ENCODE peak calls at places on chromosomes 1 and 21, in seven cellular contexts. One of them, this sample, is unnamed.

GRCh38 chr1:17276568-17276967 is 27.7 kb downstream of the PADI3 start:
- DNase-seq in HepG2: no peak
- DNase-seq in SK-N-SH: no peak
- DNase-seq in GM12892: no peak
- DNase-seq in GM12878: no peak
- DNase-seq in K562: no peak
- DNase-seq in H1: no peak
- DNase-seq in this sample: no peak

GRCh38 chr1:152448496-152448895 is 34.4 kb upstream of the CRNN start:
- DNase-seq in HepG2: no peak
- DNase-seq in SK-N-SH: no peak
- DNase-seq in GM12892: no peak
- DNase-seq in GM12878: no peak
- DNase-seq in K562: no peak
- DNase-seq in H1: no peak
- DNase-seq in this sample: no peak

GRCh38 chr1:5481889-5482288 is 510.3 kb downstream of the NPHP4 start:
- DNase-seq in HepG2: no peak
- DNase-seq in SK-N-SH: no peak
- DNase-seq in GM12892: no peak
- DNase-seq in GM12878: no peak
- DNase-seq in K562: peak
- DNase-seq in H1: peak
- DNase-seq in this sample: no peak

GRCh38 chr1:83717785-83718184 is 281.1 kb downstream of the TTLL7 start:
- DNase-seq in HepG2: no peak
- DNase-seq in SK-N-SH: no peak
- DNase-seq in GM12892: no peak
- DNase-seq in GM12878: no peak
- DNase-seq in K562: no peak
- DNase-seq in H1: no peak
- DNase-seq in this sample: no peak

GRCh38 chr21:29892379-29892778 is 47.4 kb downstream of the GRIK1 start:
- DNase-seq in HepG2: no peak
- DNase-seq in SK-N-SH: no peak
- DNase-seq in GM12892: no peak
- DNase-seq in GM12878: no peak
- DNase-seq in K562: no peak
- DNase-seq in H1: no peak
- DNase-seq in this sample: no peak

GRCh38 chr1:228101994-228102790 is 933 bp downstream of the C1orf35 start:
- DNase-seq in HepG2: no peak
- DNase-seq in SK-N-SH: peak
- DNase-seq in GM12892: peak
- DNase-seq in GM12878: no peak
- DNase-seq in K562: peak
- DNase-seq in H1: peak
- DNase-seq in this sample: peak

GRCh38 chr1:209353097-209353496 is 230.4 kb upstream of the CAMK1G start:
- DNase-seq in HepG2: no peak
- DNase-seq in SK-N-SH: no peak
- DNase-seq in GM12892: no peak
- DNase-seq in GM12878: no peak
- DNase-seq in K562: no peak
- DNase-seq in H1: no peak
- DNase-seq in this sample: no peak

GRCh38 chr1:206098242-206098919 is 18.8 kb downstream of the AVPR1B start:
- DNase-seq in HepG2: no peak
- DNase-seq in SK-N-SH: no peak
- DNase-seq in GM12892: no peak
- DNase-seq in GM12878: no peak
- DNase-seq in K562: no peak
- DNase-seq in H1: no peak
- DNase-seq in this sample: no peak

GRCh38 chr1:230109871-230110667 is 43.0 kb downstream of the GALNT2 start:
- DNase-seq in HepG2: peak
- DNase-seq in SK-N-SH: peak
- DNase-seq in GM12892: peak
- DNase-seq in GM12878: peak
- DNase-seq in K562: no peak
- DNase-seq in H1: no peak
- DNase-seq in this sample: peak

GRCh38 chr1:209176866-209177430 is 406.6 kb upstream of the CAMK1G start:
- DNase-seq in HepG2: no peak
- DNase-seq in SK-N-SH: no peak
- DNase-seq in GM12892: no peak
- DNase-seq in GM12878: no peak
- DNase-seq in K562: no peak
- DNase-seq in H1: no peak
- DNase-seq in this sample: no peak

GRCh38 chr1:151989131-151989868 is 4.4 kb downstream of the S100A10 start:
- DNase-seq in HepG2: no peak
- DNase-seq in SK-N-SH: no peak
- DNase-seq in GM12892: no peak
- DNase-seq in GM12878: no peak
- DNase-seq in K562: no peak
- DNase-seq in H1: no peak
- DNase-seq in this sample: no peak

GRCh38 chr1:156430809-156431208 is 61.8 kb downstream of the RHBG start:
- DNase-seq in HepG2: no peak
- DNase-seq in SK-N-SH: no peak
- DNase-seq in GM12892: no peak
- DNase-seq in GM12878: no peak
- DNase-seq in K562: no peak
- DNase-seq in H1: no peak
- DNase-seq in this sample: no peak
- TF ChIP-seq TAF1 in HepG2: no peak
- TF ChIP-seq TAF1 in SK-N-SH: no peak
- TF ChIP-seq TAF1 in GM12892: no peak
- TF ChIP-seq TAF1 in GM12878: no peak
- TF ChIP-seq TAF1 in K562: no peak
- TF ChIP-seq TAF1 in H1: no peak
- TF ChIP-seq TAF1 in this sample: no peak

GRCh38 chr1:60589916-60590315 is 492.4 kb upstream of the NFIA start:
- DNase-seq in HepG2: no peak
- DNase-seq in SK-N-SH: no peak
- DNase-seq in GM12892: no peak
- DNase-seq in GM12878: no peak
- DNase-seq in K562: no peak
- DNase-seq in H1: no peak
- DNase-seq in this sample: no peak
- TF ChIP-seq TAF1 in HepG2: no peak
- TF ChIP-seq TAF1 in SK-N-SH: no peak
- TF ChIP-seq TAF1 in GM12892: no peak
- TF ChIP-seq TAF1 in GM12878: no peak
- TF ChIP-seq TAF1 in K562: no peak
- TF ChIP-seq TAF1 in H1: no peak
- TF ChIP-seq TAF1 in this sample: no peak

GRCh38 chr21:35015435-35016024 is 33.6 kb downstream of the RUNX1 start:
- DNase-seq in HepG2: no peak
- DNase-seq in SK-N-SH: no peak
- DNase-seq in GM12892: no peak
- DNase-seq in GM12878: no peak
- DNase-seq in K562: no peak
- DNase-seq in H1: no peak
- DNase-seq in this sample: no peak
- TF ChIP-seq TAF1 in HepG2: no peak
- TF ChIP-seq TAF1 in SK-N-SH: no peak
- TF ChIP-seq TAF1 in GM12892: no peak
- TF ChIP-seq TAF1 in GM12878: no peak
- TF ChIP-seq TAF1 in K562: no peak
- TF ChIP-seq TAF1 in H1: no peak
- TF ChIP-seq TAF1 in this sample: no peak

GRCh38 chr1:32208891-32209309 is at the start of gene DCDC2B:
- DNase-seq in HepG2: peak
- DNase-seq in SK-N-SH: peak
- DNase-seq in GM12892: no peak
- DNase-seq in GM12878: no peak
- DNase-seq in K562: no peak
- DNase-seq in H1: no peak
- DNase-seq in this sample: no peak
- TF ChIP-seq TAF1 in HepG2: no peak
- TF ChIP-seq TAF1 in SK-N-SH: no peak
- TF ChIP-seq TAF1 in GM12892: no peak
- TF ChIP-seq TAF1 in GM12878: no peak
- TF ChIP-seq TAF1 in K562: no peak
- TF ChIP-seq TAF1 in H1: no peak
- TF ChIP-seq TAF1 in this sample: no peak

DNA sequence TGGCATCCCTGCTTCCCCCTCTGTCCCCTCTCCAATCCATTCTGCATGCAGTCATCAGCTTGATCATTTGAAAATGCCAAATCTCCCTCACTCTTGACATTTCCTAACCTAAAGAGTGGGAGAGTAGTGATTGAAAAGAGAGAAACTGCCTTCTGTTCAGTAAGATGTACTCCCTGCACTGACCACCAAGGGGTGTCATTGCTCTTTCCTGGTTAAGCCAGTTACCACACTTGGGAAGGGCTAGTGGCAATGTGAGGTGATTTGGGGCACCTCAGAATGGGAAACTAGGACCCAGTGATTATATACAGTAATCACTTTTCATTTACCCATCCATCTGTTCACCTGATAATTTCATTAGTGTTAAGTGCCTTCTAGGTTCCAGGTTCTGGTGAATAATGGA is 6.9 kb upstream of the TMEM269 start:
- DNase-seq in HepG2: peak
- DNase-seq in SK-N-SH: peak
- DNase-seq in GM12892: no peak
- DNase-seq in GM12878: no peak
- DNase-seq in K562: peak
- DNase-seq in H1: peak
- DNase-seq in this sample: no peak
- TF ChIP-seq TAF1 in HepG2: no peak
- TF ChIP-seq TAF1 in SK-N-SH: no peak
- TF ChIP-seq TAF1 in GM12892: no peak
- TF ChIP-seq TAF1 in GM12878: no peak
- TF ChIP-seq TAF1 in K562: no peak
- TF ChIP-seq TAF1 in H1: no peak
- TF ChIP-seq TAF1 in this sample: no peak

GRCh38 chr1:29387210-29387609 is 150.9 kb downstream of the PTPRU start:
- DNase-seq in HepG2: no peak
- DNase-seq in SK-N-SH: no peak
- DNase-seq in GM12892: no peak
- DNase-seq in GM12878: no peak
- DNase-seq in K562: no peak
- DNase-seq in H1: peak
- DNase-seq in this sample: no peak
- TF ChIP-seq TAF1 in HepG2: no peak
- TF ChIP-seq TAF1 in SK-N-SH: no peak
- TF ChIP-seq TAF1 in GM12892: no peak
- TF ChIP-seq TAF1 in GM12878: no peak
- TF ChIP-seq TAF1 in K562: no peak
- TF ChIP-seq TAF1 in H1: no peak
- TF ChIP-seq TAF1 in this sample: no peak

GRCh38 chr1:23125489-23125888 is 43.2 kb downstream of the LUZP1 start:
- DNase-seq in HepG2: no peak
- DNase-seq in SK-N-SH: no peak
- DNase-seq in GM12892: no peak
- DNase-seq in GM12878: no peak
- DNase-seq in K562: no peak
- DNase-seq in H1: no peak
- DNase-seq in this sample: no peak
- TF ChIP-seq TAF1 in HepG2: no peak
- TF ChIP-seq TAF1 in SK-N-SH: no peak
- TF ChIP-seq TAF1 in GM12892: no peak
- TF ChIP-seq TAF1 in GM12878: no peak
- TF ChIP-seq TAF1 in K562: no peak
- TF ChIP-seq TAF1 in H1: no peak
- TF ChIP-seq TAF1 in this sample: no peak

GRCh38 chr1:247392088-247392487 is 23.9 kb upstream of the NLRP3 start:
- DNase-seq in HepG2: no peak
- DNase-seq in SK-N-SH: no peak
- DNase-seq in GM12892: no peak
- DNase-seq in GM12878: no peak
- DNase-seq in K562: no peak
- DNase-seq in H1: no peak
- DNase-seq in this sample: no peak
- TF ChIP-seq TAF1 in HepG2: no peak
- TF ChIP-seq TAF1 in SK-N-SH: no peak
- TF ChIP-seq TAF1 in GM12892: no peak
- TF ChIP-seq TAF1 in GM12878: no peak
- TF ChIP-seq TAF1 in K562: no peak
- TF ChIP-seq TAF1 in H1: no peak
- TF ChIP-seq TAF1 in this sample: no peak

GRCh38 chr1:147080013-147080661 is 92.1 kb downstream of the PRKAB2 start:
- DNase-seq in HepG2: no peak
- DNase-seq in SK-N-SH: peak
- DNase-seq in GM12892: no peak
- DNase-seq in GM12878: no peak
- DNase-seq in K562: no peak
- DNase-seq in H1: peak
- DNase-seq in this sample: no peak
- TF ChIP-seq TAF1 in HepG2: no peak
- TF ChIP-seq TAF1 in SK-N-SH: no peak
- TF ChIP-seq TAF1 in GM12892: no peak
- TF ChIP-seq TAF1 in GM12878: no peak
- TF ChIP-seq TAF1 in K562: no peak
- TF ChIP-seq TAF1 in H1: no peak
- TF ChIP-seq TAF1 in this sample: no peak

This sample was measured in GM12891.